ENCODE peak calls at places on chromosome 11, in five cellular contexts. V is neural progenitor cell; I is CD8-positive, alpha-beta T cell; T is A549; C is OCI-LY7. U is an unnamed sample. For H3K4me1, the result is how much of the 10 kb centered on the place peaks cover.

GRCh38 chr11:38060930-38061329 is 1462.9 kb upstream of the RAG2 start:
- DNase-seq in T (no peak), C (no peak), I (no peak), V (no peak), U (no peak)

GRCh38 chr11:115408036-115408911 is 95.9 kb downstream of the CADM1 start:
- DNase-seq in T (no peak), V (no peak), I (no peak), C (no peak), U (no peak)

GRCh38 chr11:72397333-72397732 is 37.0 kb downstream of the CLPB start:
- DNase-seq in I (no peak), V (no peak), C (no peak), T (no peak), U (no peak)

GRCh38 chr11:107858217-107859070 is at the start of gene SLC35F2:
- DNase-seq in C (peak), T (peak), V (peak), I (peak), U (no peak)

GRCh38 chr11:69000831-69001245 is 12.2 kb downstream of the MRGPRF start:
- DNase-seq in V (no peak), C (no peak), T (peak), I (no peak), U (no peak)

GRCh38 chr11:83033972-83034672 is 37.6 kb downstream of the RAB30 start:
- DNase-seq in V (peak), T (no peak), I (no peak), C (no peak), U (no peak)

GRCh38 chr11:123357990-123358827 is 71.9 kb upstream of the GRAMD1B start:
- DNase-seq in V (peak), C (no peak), T (no peak), I (no peak), U (no peak)

GRCh38 chr11:34857463-34857862 is 58.7 kb downstream of the APIP start:
- DNase-seq in V (no peak), C (no peak), I (no peak), T (no peak), U (no peak)

GRCh38 chr11:121054266-121054665 is 30.4 kb downstream of the TBCEL start:
- DNase-seq in C (no peak), I (no peak), V (no peak), T (no peak), U (no peak)

GRCh38 chr11:116375221-116375620 is 397.6 kb downstream of the BUD13 start:
- DNase-seq in V (no peak), T (no peak), I (no peak), C (no peak), U (no peak)

GRCh38 chr11:67048515-67048914 is 8.1 kb upstream of the RHOD start:
- DNase-seq in I (no peak), C (no peak), T (no peak), V (no peak), U (no peak)

GRCh38 chr11:73206751-73207280 is 11.3 kb upstream of the P2RY2 start:
- DNase-seq in C (no peak), T (no peak), I (no peak), V (no peak), U (no peak)

GRCh38 chr11:64276653-64277431 is 7.6 kb downstream of the BAD start:
- DNase-seq in T (peak), C (no peak), V (no peak), I (no peak), U (no peak)

GRCh38 chr11:16780698-16781550 is 42.5 kb downstream of the C11orf58 start:
- DNase-seq in C (no peak), I (no peak), V (no peak), T (no peak), U (no peak)

GRCh38 chr11:11010624-11011127 is 152.8 kb upstream of the ZBED5 start:
- DNase-seq in T (peak), I (no peak), V (peak), C (no peak), U (no peak)

GRCh38 chr11:44862546-44863101 is 88.1 kb downstream of the TP53I11 start:
- DNase-seq in T (no peak), V (no peak), C (no peak), I (no peak), U (no peak)

GRCh38 chr11:44863231-44863630 is 87.5 kb downstream of the TP53I11 start:
- DNase-seq in I (no peak), V (peak), T (no peak), C (no peak), U (no peak)

GRCh38 chr11:44860346-44860745 is 90.3 kb downstream of the TP53I11 start:
- DNase-seq in V (no peak), C (no peak), I (no peak), T (no peak), U (no peak)

GRCh38 chr11:44860967-44861828 is 89.5 kb downstream of the TP53I11 start:
- DNase-seq in T (no peak), I (no peak), C (no peak), V (no peak), U (no peak)

GRCh38 chr11:44861829-44862545 is 88.7 kb downstream of the TP53I11 start:
- DNase-seq in V (peak), C (no peak), I (peak), T (peak), U (peak)
- H3K27ac ChIP-seq in V (peak), C (no peak), I (no peak), T (peak), U (peak)

DNA sequence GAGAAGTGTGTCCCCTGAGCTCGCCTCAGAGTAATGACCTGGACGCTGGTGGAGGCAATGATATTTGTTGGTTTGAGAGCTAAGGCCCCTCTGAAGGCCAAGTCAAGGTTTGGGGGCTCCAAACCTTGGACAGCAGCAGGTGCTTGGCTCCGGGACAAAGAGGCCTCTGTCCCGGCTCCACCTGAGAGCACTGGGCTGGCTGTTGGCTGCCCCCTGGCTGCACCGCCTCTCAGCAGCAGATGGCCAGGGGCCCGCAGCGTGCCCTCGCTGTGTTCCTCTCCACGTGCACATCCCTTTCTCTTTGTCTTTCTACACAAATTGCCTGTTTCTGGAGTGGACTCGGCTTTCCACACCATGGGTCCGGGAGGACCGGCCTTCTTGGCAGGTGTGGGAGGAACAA is 301.3 kb downstream of the NTM start:
- DNase-seq in T (no peak), C (no peak), V (peak), I (no peak), U (no peak)
- H3K4me1 ChIP-seq in T (under half), C (under half), V (under half), I (under half), U (under half)

GRCh38 chr11:117510646-117511045 is 183.0 kb downstream of the CEP164 start:
- DNase-seq in C (no peak), V (no peak), T (no peak), I (no peak), U (no peak)

GRCh38 chr11:117511981-117512448 is 184.4 kb downstream of the CEP164 start:
- DNase-seq in T (no peak), C (no peak), I (no peak), V (no peak), U (no peak)

GRCh38 chr11:117506856-117507425 is 179.3 kb downstream of the CEP164 start:
- DNase-seq in I (no peak), C (no peak), V (no peak), T (no peak), U (no peak)

GRCh38 chr11:117511483-117511934 is 183.9 kb downstream of the CEP164 start:
- DNase-seq in T (no peak), I (no peak), C (no peak), V (no peak), U (no peak)

GRCh38 chr11:117509543-117509942 is 181.9 kb downstream of the CEP164 start:
- DNase-seq in T (no peak), V (no peak), C (no peak), I (no peak), U (no peak)
- TF ChIP-seq CTCF in T (no peak), V (peak), C (peak), I (no peak), U (no peak)

GRCh38 chr11:46294365-46295309 is 17.2 kb downstream of the CREB3L1 start:
- DNase-seq in I (no peak), V (peak), C (no peak), T (no peak), U (no peak)

GRCh38 chr11:46295996-46296519 is 18.6 kb downstream of the CREB3L1 start:
- DNase-seq in V (no peak), C (no peak), T (no peak), I (no peak), U (no peak)

GRCh38 chr11:46295312-46295995 is 18.0 kb downstream of the CREB3L1 start:
- DNase-seq in I (peak), T (no peak), V (peak), C (peak), U (no peak)

GRCh38 chr11:46298699-46299424 is 21.4 kb downstream of the CREB3L1 start:
- DNase-seq in V (no peak), C (no peak), T (no peak), I (no peak), U (no peak)

DNA sequence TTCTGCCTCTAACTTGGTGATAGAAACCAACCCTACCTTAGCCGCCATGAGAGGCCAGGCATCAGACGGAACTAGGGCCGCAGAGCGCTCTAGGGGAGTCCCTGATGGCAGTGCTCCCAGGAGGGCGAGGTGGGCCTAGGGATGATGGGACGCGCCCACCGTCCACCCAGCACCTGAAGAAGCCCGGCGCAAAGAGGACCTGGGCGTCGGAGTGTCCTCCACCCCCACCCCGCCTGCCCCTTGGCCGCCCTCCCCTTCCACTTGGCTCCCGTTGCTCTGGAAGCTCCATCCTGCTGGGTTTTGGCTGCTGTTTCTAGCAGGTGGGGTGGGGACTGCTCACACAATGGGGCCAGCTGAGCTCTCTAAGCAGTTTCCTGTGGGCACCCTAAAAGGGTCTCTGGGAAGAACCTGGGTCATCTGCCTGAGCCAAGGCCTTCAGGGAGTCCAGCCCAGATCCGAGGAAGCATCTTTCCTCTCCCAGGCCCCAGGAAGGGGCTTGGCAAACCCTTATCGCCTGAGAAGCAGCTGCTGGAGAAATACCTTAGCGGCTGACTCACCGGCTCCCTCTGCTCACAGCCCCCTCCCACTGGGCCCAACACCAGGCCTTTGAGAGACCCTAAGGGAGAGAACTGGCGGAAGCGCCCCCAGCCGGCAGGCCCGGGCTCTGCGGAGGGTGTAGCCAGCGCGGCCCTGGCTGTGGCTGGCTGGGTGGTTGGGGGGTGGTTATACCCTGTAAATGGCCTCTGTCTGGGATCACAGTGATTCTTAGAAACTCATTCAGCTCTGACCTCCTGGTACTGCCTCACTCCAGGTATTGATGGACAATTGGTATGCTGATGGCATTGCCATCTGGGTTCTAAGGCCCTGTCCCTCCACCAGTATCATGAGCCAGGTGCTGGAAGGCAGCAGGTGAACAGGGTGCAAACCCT is 19.3 kb downstream of the CREB3L1 start:
- DNase-seq in V (peak), T (no peak), I (no peak), C (no peak), U (no peak)
- H3K27ac ChIP-seq in V (no peak), T (peak), I (no peak), C (no peak), U (no peak)

GRCh38 chr11:114174712-114175495 is 115.4 kb downstream of the ZBTB16 start:
- DNase-seq in T (no peak), I (no peak), C (no peak), V (no peak), U (no peak)
- H3K4me1 ChIP-seq in T (under half), I (half or more), C (under half), V (half or more), U (half or more)

GRCh38 chr11:125431481-125431880 is 64.6 kb downstream of the FEZ1 start:
- DNase-seq in C (no peak), V (no peak), T (no peak), I (no peak), U (no peak)

GRCh38 chr11:125431009-125431408 is 65.1 kb downstream of the FEZ1 start:
- DNase-seq in V (no peak), C (no peak), I (no peak), T (no peak), U (no peak)

GRCh38 chr11:125435461-125436238 is 60.4 kb downstream of the FEZ1 start:
- DNase-seq in C (no peak), I (no peak), T (no peak), V (no peak), U (no peak)

GRCh38 chr11:125429807-125430678 is 66.0 kb downstream of the FEZ1 start:
- DNase-seq in C (no peak), V (no peak), T (no peak), I (no peak), U (no peak)

DNA sequence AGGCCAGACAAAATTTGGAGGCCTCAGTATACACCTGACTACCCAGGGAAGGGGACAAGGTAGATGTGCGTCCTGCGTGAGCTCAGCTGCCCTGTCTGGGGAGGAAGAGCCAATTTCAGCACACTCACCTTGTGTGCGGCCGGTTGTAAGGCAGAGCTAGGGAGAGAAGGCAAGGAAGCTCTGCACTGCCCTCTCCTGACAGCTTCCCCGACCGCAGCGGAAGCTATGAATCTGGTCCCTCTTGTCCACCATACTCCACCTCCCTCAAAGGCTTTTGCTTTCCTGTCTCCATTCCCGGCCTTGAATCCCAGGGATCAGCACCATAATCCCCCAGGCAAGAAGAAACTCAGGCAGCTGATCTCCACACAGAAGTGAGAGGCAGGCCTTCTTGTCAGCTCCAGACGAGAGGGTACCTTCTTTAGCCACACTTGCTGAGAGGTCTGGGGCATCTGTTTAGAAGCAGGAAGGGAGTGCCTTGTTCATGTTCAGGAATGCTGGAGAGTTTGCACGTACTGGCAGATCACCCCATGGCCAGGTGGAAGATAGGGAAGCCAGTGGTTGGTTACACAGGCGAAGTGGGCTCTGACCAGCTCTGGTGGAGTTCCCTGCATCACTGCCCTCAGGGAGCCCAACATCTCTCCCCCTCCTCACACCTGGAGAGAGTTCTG is 62.5 kb downstream of the FEZ1 start:
- DNase-seq in T (peak), I (no peak), V (peak), C (peak), U (no peak)
- TF ChIP-seq CTCF in T (peak), I (no peak), V (peak), C (peak), U (no peak)

U was measured in thoracic aorta.